ENCODE peak calls at places on chromosomes 6 and 20, in eight cellular contexts. L is A549, P is Peyer's patch, H is spleen, C is transverse colon, N is esophagus muscularis mucosa, U is HepG2, F is K562. M is an unnamed sample.

GRCh38 chr6:46129301-46129633 is 522 bp upstream of the ENPP4 start:
- DNase-seq in L (no peak), P (no peak), H (no peak), C (no peak), N (no peak), U (no peak), F (no peak), M (no peak)

GRCh38 chr20:10005885-10006284 is 28.9 kb upstream of the ANKEF1 start:
- DNase-seq in L (no peak), P (no peak), H (no peak), C (no peak), N (no peak), U (no peak), F (peak), M (no peak)

GRCh38 chr6:87675004-87675681 is 26.9 kb downstream of the AKIRIN2 start:
- DNase-seq in L (no peak), P (no peak), H (no peak), C (no peak), N (no peak), U (no peak), F (no peak), M (no peak)

GRCh38 chr20:49969234-49969633 is 13.5 kb upstream of the SNAI1 start:
- DNase-seq in L (no peak), P (no peak), H (no peak), C (no peak), N (no peak), U (no peak), F (peak), M (no peak)

GRCh38 chr6:56359201-56359899 is 112.0 kb upstream of the COL21A1 start:
- DNase-seq in L (peak), P (no peak), H (no peak), C (peak), N (no peak), U (peak), F (peak), M (peak)

GRCh38 chr6:164455835-164456234 is 853.6 kb downstream of the C6orf118 start:
- DNase-seq in L (no peak), P (no peak), H (no peak), C (no peak), N (no peak), U (no peak), F (peak), M (no peak)

GRCh38 chr20:19990911-19991707 is 26.1 kb upstream of the NAA20 start:
- DNase-seq in L (no peak), P (no peak), H (no peak), C (no peak), N (no peak), U (no peak), F (no peak), M (no peak)

GRCh38 chr6:7391244-7391643 is 1.6 kb downstream of the RIOK1 start:
- DNase-seq in L (no peak), P (no peak), H (no peak), C (no peak), N (no peak), U (no peak), F (no peak), M (no peak)

GRCh38 chr6:36858407-36858981 is 16.1 kb downstream of the PPIL1 start:
- DNase-seq in L (no peak), P (no peak), H (no peak), C (no peak), N (no peak), U (peak), F (no peak), M (peak)

GRCh38 chr6:108744244-108744972 is 103.8 kb upstream of the ARMC2 start:
- DNase-seq in L (no peak), P (no peak), H (no peak), C (no peak), N (no peak), U (peak), F (no peak), M (no peak)

GRCh38 chr6:110039996-110040383 is 61.9 kb downstream of the GPR6 start:
- DNase-seq in L (no peak), P (peak), H (peak), C (peak), N (no peak), U (no peak), F (peak), M (peak)

GRCh38 chr20:11814276-11814675 is 103.4 kb upstream of the BTBD3 start:
- DNase-seq in L (no peak), P (no peak), H (no peak), C (no peak), N (no peak), U (no peak), F (no peak), M (no peak)

GRCh38 chr6:28490191-28490890 is 25.3 kb downstream of the GPX6 start:
- DNase-seq in L (no peak), P (no peak), H (no peak), C (no peak), N (peak), U (no peak), F (peak), M (no peak)

GRCh38 chr6:168535711-168536110 is 94.7 kb downstream of the SMOC2 start:
- DNase-seq in L (no peak), P (no peak), H (no peak), C (no peak), N (no peak), U (no peak), F (no peak), M (peak)

GRCh38 chr6:8065519-8065911 is 1.3 kb upstream of the BLOC1S5 start:
- DNase-seq in L (no peak), P (no peak), H (no peak), C (no peak), N (no peak), U (no peak), F (no peak), M (no peak)

GRCh38 chr6:157569543-157569942 is 188.6 kb downstream of the ZDHHC14 start:
- DNase-seq in L (no peak), P (no peak), H (no peak), C (no peak), N (no peak), U (no peak), F (no peak), M (no peak)

GRCh38 chr6:161061576-161061975 is 70.0 kb downstream of the MAP3K4 start:
- DNase-seq in L (no peak), P (no peak), H (no peak), C (no peak), N (no peak), U (no peak), F (no peak), M (no peak)

GRCh38 chr6:71248306-71248705 is 40.3 kb upstream of the OGFRL1 start:
- DNase-seq in L (peak), P (no peak), H (no peak), C (no peak), N (no peak), U (peak), F (no peak), M (no peak)

GRCh38 chr6:53048431-53049195 is 16.6 kb upstream of the FBXO9 start:
- DNase-seq in L (no peak), P (no peak), H (no peak), C (no peak), N (no peak), U (peak), F (no peak), M (no peak)

GRCh38 chr6:4632411-4632810 is 143.8 kb upstream of the CDYL start:
- DNase-seq in L (no peak), P (no peak), H (no peak), C (no peak), N (peak), U (no peak), F (no peak), M (no peak)

GRCh38 chr20:31257364-31257763 is at the start of gene DEFB115:
- DNase-seq in L (no peak), P (no peak), H (no peak), C (no peak), N (no peak), U (no peak), F (no peak), M (no peak)

GRCh38 chr6:152110878-152111820 is 303.7 kb downstream of the ESR1 start:
- DNase-seq in L (no peak), P (no peak), H (no peak), C (no peak), N (peak), U (no peak), F (no peak), M (no peak)

GRCh38 chr20:61598586-61598985 is 346.5 kb downstream of the CDH4 start:
- DNase-seq in L (no peak), P (no peak), H (no peak), C (no peak), N (no peak), U (no peak), F (no peak), M (no peak)

GRCh38 chr20:4158466-4159050 is 143.2 kb upstream of the RNF24 start:
- DNase-seq in L (no peak), P (no peak), H (peak), C (no peak), N (no peak), U (no peak), F (no peak), M (no peak)

GRCh38 chr6:27477318-27478013 is 4.6 kb upstream of the ZNF184 start:
- DNase-seq in L (no peak), P (no peak), H (no peak), C (no peak), N (no peak), U (no peak), F (no peak), M (no peak)

GRCh38 chr6:123715243-123715863 is 78.6 kb upstream of the TRDN start:
- DNase-seq in L (no peak), P (no peak), H (no peak), C (no peak), N (no peak), U (peak), F (peak), M (no peak)

DNA sequence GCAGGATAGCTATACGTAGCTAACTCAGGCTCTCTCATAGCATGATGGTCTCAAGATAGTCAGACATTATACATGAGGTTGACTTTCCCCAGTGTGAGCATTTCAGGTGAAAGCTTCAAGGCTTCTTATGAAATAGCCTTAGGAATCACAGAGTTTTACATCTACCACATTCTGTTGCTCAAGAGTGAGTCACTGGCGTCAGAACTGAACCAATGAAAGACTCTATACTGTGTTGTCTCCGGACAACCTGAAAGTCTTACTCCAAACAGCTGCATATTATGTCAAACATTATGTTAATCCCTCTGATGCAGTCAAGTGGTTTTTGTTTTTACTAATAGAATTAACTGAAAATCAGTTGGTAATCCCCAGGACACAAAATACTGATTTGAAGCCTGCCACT is 79.8 kb upstream of the TRDN start:
- DNase-seq in L (no peak), P (no peak), H (no peak), C (no peak), N (no peak), U (no peak), F (no peak), M (no peak)
- TF ChIP-seq POLR2A in L (no peak), P (no peak), H (no peak), C (no peak), N (no peak), U (no peak), F (no peak), M (no peak)

GRCh38 chr6:3258720-3259490 is at the start of gene PSMG4:
- DNase-seq in L (peak), P (peak), H (peak), C (peak), N (peak), U (peak), F (peak), M (peak)
- TF ChIP-seq POLR2A in L (peak), P (peak), H (no peak), C (peak), N (no peak), U (peak), F (peak), M (no peak)

GRCh38 chr6:26185802-26186201 is 98.6 kb downstream of the HFE start:
- DNase-seq in L (no peak), P (no peak), H (no peak), C (no peak), N (no peak), U (no peak), F (no peak), M (no peak)

GRCh38 chr6:26184492-26184891 is 97.3 kb downstream of the HFE start:
- DNase-seq in L (no peak), P (no peak), H (no peak), C (no peak), N (no peak), U (no peak), F (no peak), M (no peak)

GRCh38 chr6:26183237-26183580 is 96.0 kb downstream of the HFE start:
- DNase-seq in L (no peak), P (no peak), H (no peak), C (no peak), N (no peak), U (no peak), F (no peak), M (no peak)

GRCh38 chr6:26185004-26185403 is 97.8 kb downstream of the HFE start:
- DNase-seq in L (no peak), P (no peak), H (no peak), C (no peak), N (no peak), U (no peak), F (no peak), M (no peak)

GRCh38 chr6:26183581-26184408 is 96.6 kb downstream of the HFE start:
- DNase-seq in L (no peak), P (peak), H (peak), C (peak), N (no peak), U (no peak), F (no peak), M (peak)
- TF ChIP-seq POLR2A in L (peak), P (peak), H (peak), C (peak), N (no peak), U (no peak), F (no peak), M (no peak)

DNA sequence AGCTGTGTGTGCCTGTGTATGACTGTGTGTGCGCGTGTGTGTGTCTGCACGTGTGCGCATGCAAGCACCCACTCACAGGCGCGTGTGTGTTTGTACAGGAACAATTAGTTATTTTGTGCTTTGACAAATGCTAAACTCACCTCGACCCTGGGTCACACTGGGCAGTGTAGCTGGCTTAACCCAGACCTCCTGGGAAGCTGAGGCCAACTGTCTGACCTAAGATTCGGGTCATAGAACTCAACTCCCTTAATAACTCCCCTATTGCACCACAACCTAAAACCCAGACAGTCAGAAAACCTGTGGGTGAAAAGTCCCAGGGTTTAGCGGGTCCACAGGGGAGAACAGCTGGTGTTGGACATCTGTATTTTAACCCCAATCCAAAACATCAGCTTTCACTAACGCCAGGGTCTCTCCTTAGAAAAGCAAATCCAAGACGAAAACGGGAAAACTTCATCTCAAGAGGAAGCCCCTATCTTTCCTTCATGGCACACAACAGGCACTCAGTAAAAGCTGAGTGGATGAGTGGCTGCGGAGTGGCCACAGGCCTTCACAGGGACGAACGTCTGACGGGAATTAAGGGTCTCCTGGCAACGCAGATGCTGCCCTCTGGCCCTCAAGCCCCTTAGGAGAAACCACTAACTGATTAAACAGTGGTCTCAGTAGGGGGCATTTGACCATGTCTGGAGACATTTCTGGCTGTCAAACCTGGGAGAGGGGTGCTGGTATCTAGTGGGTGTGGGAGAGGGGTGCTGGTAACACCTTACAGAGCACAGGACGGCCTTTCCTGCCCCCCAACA is 4.5 kb downstream of the PMEPA1 start:
- DNase-seq in L (no peak), P (no peak), H (no peak), C (no peak), N (no peak), U (no peak), F (no peak), M (no peak)
- TF ChIP-seq POLR2A in L (no peak), P (no peak), H (no peak), C (no peak), N (no peak), U (no peak), F (no peak), M (no peak)